ENCODE peak calls at places on chromosomes 3 and 15, in five cellular contexts. S is central memory CD4-positive, alpha-beta T cell; T is hippocampal formation; M is effector CD4-positive, alpha-beta T cell; C is GM04504. G is an unnamed sample.

GRCh38 chr15:54064412-54064811 is 86.2 kb downstream of the UNC13C start:
- DNase-seq in S (no peak), C (no peak), T (no peak), M (no peak), G (no peak)

GRCh38 chr3:32384938-32385337 is 6.7 kb upstream of the CMTM7 start:
- DNase-seq in C (no peak), T (no peak), M (no peak), S (no peak), G (no peak)

GRCh38 chr3:179036226-179036625 is 35.4 kb downstream of the ZMAT3 start:
- DNase-seq in S (no peak), M (no peak), C (no peak), T (no peak), G (no peak)

GRCh38 chr3:170534232-170534631 is 51.6 kb downstream of the SLC7A14 start:
- DNase-seq in C (no peak), S (no peak), M (no peak), T (no peak), G (no peak)

GRCh38 chr3:113614402-113614801 is 82.0 kb downstream of the USF3 start:
- DNase-seq in S (no peak), M (no peak), C (no peak), T (no peak), G (no peak)

GRCh38 chr15:69994429-69995201 is 103.1 kb downstream of the TLE3 start:
- DNase-seq in T (no peak), C (no peak), M (no peak), S (no peak), G (no peak)

GRCh38 chr15:71291723-71292122 is 176.5 kb downstream of the THSD4 start:
- DNase-seq in C (no peak), M (no peak), T (no peak), S (peak), G (no peak)

GRCh38 chr3:161454615-161455014 is 42.0 kb upstream of the OTOL1 start:
- DNase-seq in S (no peak), M (no peak), C (no peak), T (no peak), G (no peak)

GRCh38 chr3:105355355-105356063 is 11.2 kb upstream of the ALCAM start:
- DNase-seq in M (no peak), S (no peak), C (no peak), T (no peak), G (no peak)

GRCh38 chr3:169390741-169391300 is 272.7 kb downstream of the MECOM start:
- DNase-seq in M (no peak), S (no peak), C (no peak), T (no peak), G (no peak)

GRCh38 chr3:52171577-52172261 is 17.5 kb upstream of the POC1A start:
- DNase-seq in M (no peak), C (no peak), T (no peak), S (no peak), G (no peak)

GRCh38 chr3:89847955-89848354 is 740.5 kb downstream of the EPHA3 start:
- DNase-seq in T (no peak), C (no peak), M (no peak), S (no peak), G (no peak)

GRCh38 chr3:33008282-33008681 is 56.8 kb downstream of the CCR4 start:
- DNase-seq in S (peak), M (no peak), T (no peak), C (no peak), G (peak)

GRCh38 chr3:75192065-75192658 is 472.0 kb upstream of the FRG2C start:
- DNase-seq in T (peak), M (peak), S (peak), C (peak), G (peak)

GRCh38 chr3:66572938-66573710 is 72.3 kb upstream of the LRIG1 start:
- DNase-seq in T (no peak), S (no peak), C (no peak), M (no peak), G (no peak)

GRCh38 chr3:100427694-100428093 is 26.4 kb downstream of the LNP1 start:
- DNase-seq in C (no peak), M (no peak), S (no peak), T (no peak), G (no peak)

GRCh38 chr3:156553705-156554356 is 1.1 kb downstream of the SSR3 start:
- DNase-seq in C (peak), S (no peak), M (no peak), T (no peak), G (no peak)

GRCh38 chr15:75452968-75453702 is 1.6 kb upstream of the SIN3A start:
- DNase-seq in M (peak), S (peak), C (no peak), T (peak), G (peak)

GRCh38 chr3:35927441-35927840 is 288.1 kb downstream of the ARPP21 start:
- DNase-seq in M (no peak), C (no peak), S (no peak), T (no peak), G (no peak)

GRCh38 chr3:158381274-158381868 is 189.6 kb upstream of the MLF1 start:
- DNase-seq in S (no peak), M (no peak), C (peak), T (no peak), G (no peak)

GRCh38 chr15:96374494-96374893 is 44.0 kb downstream of the NR2F2 start:
- DNase-seq in T (no peak), S (no peak), C (no peak), M (no peak), G (no peak)

GRCh38 chr15:70264014-70264492 is 166.3 kb upstream of the TLE3 start:
- DNase-seq in T (peak), M (no peak), S (no peak), C (no peak), G (no peak)

GRCh38 chr3:82133070-82133606 is 371.7 kb upstream of the GBE1 start:
- DNase-seq in S (peak), C (peak), M (peak), T (peak), G (no peak)

GRCh38 chr3:149087208-149087607 is 875 bp upstream of the HLTF start:
- DNase-seq in T (no peak), M (no peak), C (no peak), S (no peak), G (no peak)

GRCh38 chr3:150222646-150223045 is 185.5 kb upstream of the TSC22D2 start:
- DNase-seq in M (no peak), T (no peak), C (no peak), S (no peak), G (no peak)

GRCh38 chr15:58260186-58260910 is 122.2 kb downstream of the AQP9 start:
- DNase-seq in T (no peak), M (no peak), S (no peak), C (no peak), G (no peak)

GRCh38 chr3:52317601-52318000 is 1.5 kb downstream of the DNAH1 start:
- DNase-seq in T (no peak), M (peak), S (peak), C (no peak), G (peak)

GRCh38 chr3:97694876-97695275 is 69.7 kb upstream of the ARL6 start:
- DNase-seq in C (no peak), M (no peak), T (no peak), S (no peak), G (no peak)

GRCh38 chr3:10551821-10552630 is 46.6 kb upstream of the ATP2B2 start:
- DNase-seq in C (no peak), T (no peak), M (peak), S (peak), G (peak)

GRCh38 chr3:162142511-162142910 is 645.9 kb downstream of the OTOL1 start:
- DNase-seq in C (no peak), S (no peak), M (no peak), T (no peak), G (no peak)

GRCh38 chr3:30770387-30770786 is 124.1 kb downstream of the GADL1 start:
- DNase-seq in C (peak), M (no peak), T (no peak), S (no peak), G (no peak)

GRCh38 chr3:193132923-193133463 is 108.0 kb upstream of the PLAAT1 start:
- DNase-seq in S (no peak), M (no peak), T (no peak), C (no peak), G (no peak)

GRCh38 chr3:15319575-15319974 is 12.8 kb downstream of the SH3BP5 start:
- DNase-seq in T (no peak), C (no peak), M (no peak), S (no peak), G (no peak)

GRCh38 chr15:77144492-77145070 is 73.7 kb upstream of the TSPAN3 start:
- DNase-seq in C (peak), S (no peak), M (no peak), T (no peak), G (no peak)